ENCODE peak calls at places on chromosomes 16 and 17, in four cellular contexts. V, F, S and T are unnamed samples.

GRCh38 chr16:66405057-66405783 is 21.9 kb upstream of the BEAN1 start:
- DNase-seq in V (no peak), F (no peak), S (no peak), T (no peak)

GRCh38 chr16:4414187-4414909 is 2.0 kb downstream of the CORO7 start:
- DNase-seq in V (no peak), F (peak), S (no peak), T (no peak)

GRCh38 chr16:17471745-17472075 is 950 bp upstream of the XYLT1 start:
- DNase-seq in V (no peak), F (no peak), S (no peak), T (no peak)

GRCh38 chr17:51585514-51586104 is 325.3 kb downstream of the UTP18 start:
- DNase-seq in V (peak), F (no peak), S (no peak), T (no peak)

GRCh38 chr17:82006468-82007227 is 16.0 kb downstream of the CENPX start:
- DNase-seq in V (no peak), F (no peak), S (no peak), T (no peak)

GRCh38 chr17:72393553-72393952 is 272.7 kb downstream of the SOX9 start:
- DNase-seq in V (no peak), F (no peak), S (no peak), T (no peak)

GRCh38 chr17:56373981-56374380 is 219.5 kb upstream of the NOG start:
- DNase-seq in V (no peak), F (no peak), S (no peak), T (no peak)

GRCh38 chr16:73713817-73714495 is 582.7 kb upstream of the PSMD7 start:
- DNase-seq in V (peak), F (no peak), S (no peak), T (peak)

GRCh38 chr17:3527468-3527867 is 30.1 kb downstream of the TRPV3 start:
- DNase-seq in V (no peak), F (no peak), S (no peak), T (no peak)

GRCh38 chr17:50018909-50019308 is 23.9 kb upstream of the DLX3 start:
- DNase-seq in V (no peak), F (no peak), S (no peak), T (no peak)

GRCh38 chr16:574021-574760 is 4.4 kb downstream of the PIGQ start:
- DNase-seq in V (no peak), F (no peak), S (no peak), T (no peak)

GRCh38 chr17:75684924-75685323 is 17.8 kb downstream of the SAP30BP start:
- DNase-seq in V (no peak), F (no peak), S (no peak), T (no peak)